ENCODE peak calls at places on chromosomes 2 and 18, in six cellular contexts. I is activated CD4-positive, alpha-beta memory T cell treated with anti-CD3 and anti-CD28 coated beads, Interleukin-2, amount 10 ng/mL, durations not matched to agents 7 days and 5 days; H is gastrocnemius medialis; W is iris pigment epithelial cell; E is omental fat pad; P is NCI-H187. C is an unnamed sample.

GRCh38 chr2:109275120-109276040 is 146.4 kb downstream of the SH3RF3 start:
- DNase-seq in I (no peak), H (no peak), W (no peak), E (no peak), P (peak), C (no peak)

GRCh38 chr18:75209952-75210261 is 690 bp upstream of the TSHZ1 start:
- DNase-seq in I (peak), H (no peak), W (peak), E (no peak), P (no peak), C (no peak)

GRCh38 chr18:70047931-70048603 is 100.4 kb upstream of the CD226 start:
- DNase-seq in I (no peak), H (no peak), W (peak), E (no peak), P (no peak), C (peak)

GRCh38 chr2:88452151-88452851 is at the start of gene FOXI3:
- DNase-seq in I (no peak), H (no peak), W (no peak), E (no peak), P (no peak), C (no peak)

GRCh38 chr2:207632575-207633492 is 7.6 kb upstream of the METTL21A start:
- DNase-seq in I (no peak), H (no peak), W (peak), E (no peak), P (no peak), C (peak)

GRCh38 chr2:26558271-26559043 is 80.5 kb upstream of the OTOF start:
- DNase-seq in I (no peak), H (no peak), W (no peak), E (no peak), P (no peak), C (no peak)

GRCh38 chr2:46334389-46335345 is 37.5 kb downstream of the EPAS1 start:
- DNase-seq in I (no peak), H (no peak), W (peak), E (no peak), P (no peak), C (peak)

GRCh38 chr2:136008205-136008865 is 22.9 kb upstream of the DARS1 start:
- DNase-seq in I (peak), H (peak), W (no peak), E (no peak), P (no peak), C (no peak)

GRCh38 chr2:62672601-62673000 is 32.9 kb upstream of the EHBP1 start:
- DNase-seq in I (no peak), H (no peak), W (peak), E (no peak), P (no peak), C (peak)

GRCh38 chr2:195779491-195779890 is 122.5 kb downstream of the SLC39A10 start:
- DNase-seq in I (no peak), H (no peak), W (no peak), E (no peak), P (no peak), C (peak)

GRCh38 chr2:96150007-96150406 is 4.8 kb upstream of the DUSP2 start:
- DNase-seq in I (no peak), H (no peak), W (no peak), E (no peak), P (no peak), C (no peak)

GRCh38 chr18:62073461-62073860 is 113.4 kb downstream of the PIGN start:
- DNase-seq in I (no peak), H (no peak), W (no peak), E (no peak), P (no peak), C (peak)

GRCh38 chr2:205511666-205512065 is 170.6 kb upstream of the NRP2 start:
- DNase-seq in I (no peak), H (no peak), W (peak), E (no peak), P (no peak), C (peak)

GRCh38 chr2:63764630-63765029 is 77.1 kb upstream of the UGP2 start:
- DNase-seq in I (no peak), H (no peak), W (no peak), E (no peak), P (no peak), C (no peak)

GRCh38 chr2:6885968-6886367 is 8.4 kb downstream of the RSAD2 start:
- DNase-seq in I (no peak), H (no peak), W (no peak), E (no peak), P (no peak), C (no peak)

GRCh38 chr18:79982736-79983135 is 5.6 kb downstream of the TXNL4A start:
- DNase-seq in I (peak), H (no peak), W (peak), E (no peak), P (no peak), C (peak)

GRCh38 chr2:211800001-211800400 is 738.6 kb downstream of the ERBB4 start:
- DNase-seq in I (no peak), H (no peak), W (no peak), E (no peak), P (no peak), C (no peak)

GRCh38 chr18:75207298-75208054 is 1.5 kb downstream of the PTGR3 start:
- DNase-seq in I (no peak), H (no peak), W (peak), E (no peak), P (no peak), C (peak)

GRCh38 chr18:48942554-48943261 is 8.1 kb downstream of the SMAD7 start:
- DNase-seq in I (no peak), H (no peak), W (peak), E (no peak), P (no peak), C (peak)

GRCh38 chr2:105575626-105576025 is 169.1 kb upstream of the NCK2 start:
- DNase-seq in I (no peak), H (no peak), W (no peak), E (no peak), P (no peak), C (no peak)

GRCh38 chr2:224638338-224638823 is 53.2 kb upstream of the CUL3 start:
- DNase-seq in I (no peak), H (no peak), W (no peak), E (no peak), P (no peak), C (no peak)

GRCh38 chr2:231197741-231198290 is 615 bp upstream of the ARMC9 start:
- DNase-seq in I (no peak), H (no peak), W (no peak), E (no peak), P (no peak), C (no peak)

GRCh38 chr2:9069496-9069991 is 66.1 kb upstream of the MBOAT2 start:
- DNase-seq in I (no peak), H (no peak), W (no peak), E (no peak), P (no peak), C (no peak)

GRCh38 chr2:62705859-62706720 is 577 bp downstream of the EHBP1 start:
- DNase-seq in I (no peak), H (peak), W (peak), E (no peak), P (peak), C (peak)

C was measured in M059J.